ENCODE peak calls at places on chromosomes 7 and 10, in nine cellular contexts. Z, G, P, S, I, K, J, W and F are unnamed samples.

GRCh38 chr7:116709336-116709735 is 37.3 kb downstream of the MET start:
- DNase-seq in Z (no peak), G (no peak), P (no peak), S (no peak), I (no peak), K (no peak), J (no peak), W (no peak), F (peak; percentile 85)

GRCh38 chr10:114683162-114683561 is 25.1 kb upstream of the ABLIM1 start:
- DNase-seq in Z (no peak), G (no peak), P (no peak), S (peak; percentile 67), I (no peak), K (no peak), J (no peak), W (no peak), F (peak; percentile 87)

GRCh38 chr7:18408461-18408860 is 87.1 kb upstream of the HDAC9 start:
- DNase-seq in Z (no peak), G (no peak), P (no peak), S (peak; percentile 93), I (peak; percentile 62), K (peak; percentile 46), J (no peak), W (peak; percentile 96), F (peak; percentile 37)

GRCh38 chr10:137031-137430 is 1.8 kb downstream of the ZMYND11 start:
- DNase-seq in Z (no peak), G (no peak), P (peak; percentile 59), S (peak; percentile 18), I (no peak), K (no peak), J (no peak), W (peak; percentile 39), F (peak; percentile 30)

GRCh38 chr7:129150199-129150996 is 5.9 kb downstream of the TSPAN33 start:
- DNase-seq in Z (no peak), G (no peak), P (no peak), S (no peak), I (no peak), K (no peak), J (no peak), W (no peak), F (no peak)

GRCh38 chr10:104043854-104044253 is 41.8 kb downstream of the COL17A1 start:
- DNase-seq in Z (no peak), G (no peak), P (no peak), S (no peak), I (no peak), K (no peak), J (no peak), W (no peak), F (no peak)

GRCh38 chr10:48480397-48481374 is 124.2 kb downstream of the ARHGAP22 start:
- DNase-seq in Z (peak; percentile 67), G (no peak), P (no peak), S (no peak), I (no peak), K (no peak), J (peak; percentile 37), W (no peak), F (no peak)

GRCh38 chr7:89335490-89335889 is 540.0 kb upstream of the TEX47 start:
- DNase-seq in Z (no peak), G (no peak), P (no peak), S (no peak), I (no peak), K (no peak), J (no peak), W (no peak), F (no peak)

GRCh38 chr10:76916536-76916935 is 721.1 kb downstream of the KCNMA1 start:
- DNase-seq in Z (no peak), G (no peak), P (no peak), S (peak; percentile 29), I (no peak), K (no peak), J (no peak), W (peak; percentile 2), F (peak; percentile 14)

GRCh38 chr10:62637249-62638061 is 167.1 kb upstream of the ADO start:
- DNase-seq in Z (no peak), G (no peak), P (peak; percentile 67), S (peak; percentile 57), I (no peak), K (no peak), J (no peak), W (peak; percentile 67), F (peak; percentile 81)

GRCh38 chr7:96277921-96278320 is 44.0 kb downstream of the SLC25A13 start:
- DNase-seq in Z (no peak), G (no peak), P (no peak), S (no peak), I (no peak), K (no peak), J (no peak), W (no peak), F (no peak)

GRCh38 chr10:19652750-19653149 is 163.5 kb upstream of the PLXDC2 start:
- DNase-seq in Z (no peak), G (no peak), P (no peak), S (no peak), I (no peak), K (no peak), J (no peak), W (peak; percentile 16), F (no peak)

GRCh38 chr7:38321515-38321944 is 48.1 kb upstream of the TARP start:
- DNase-seq in Z (no peak), G (no peak), P (peak; percentile 68), S (peak; percentile 88), I (peak; percentile 88), K (no peak), J (no peak), W (peak; percentile 73), F (peak; percentile 44)

GRCh38 chr10:78755075-78755695 is 313.6 kb upstream of the ZMIZ1 start:
- DNase-seq in Z (no peak), G (no peak), P (no peak), S (no peak), I (no peak), K (no peak), J (no peak), W (no peak), F (no peak)

GRCh38 chr10:33126118-33126517 is 168.1 kb upstream of the ITGB1 start:
- DNase-seq in Z (no peak), G (no peak), P (no peak), S (peak; percentile 69), I (no peak), K (no peak), J (no peak), W (peak; percentile 67), F (peak; percentile 97)

GRCh38 chr10:43282881-43283280 is 16.0 kb upstream of the RASGEF1A start:
- DNase-seq in Z (peak; percentile 49), G (no peak), P (peak; percentile 18), S (no peak), I (no peak), K (no peak), J (no peak), W (peak; percentile 11), F (peak; percentile 17)

GRCh38 chr7:128931186-128931798 is 6.4 kb upstream of the IRF5 start:
- DNase-seq in Z (peak; percentile 67), G (no peak), P (no peak), S (no peak), I (no peak), K (no peak), J (no peak), W (no peak), F (no peak)

GRCh38 chr10:126595160-126595559 is 75.3 kb downstream of the C10orf90 start:
- DNase-seq in Z (no peak), G (no peak), P (no peak), S (no peak), I (no peak), K (no peak), J (no peak), W (no peak), F (no peak)

GRCh38 chr10:110568055-110568735 is 700 bp downstream of the SMC3 start:
- DNase-seq in Z (peak; percentile 81), G (peak; percentile 35), P (peak; percentile 82), S (peak; percentile 27), I (no peak), K (peak; percentile 30), J (no peak), W (peak; percentile 26), F (peak; percentile 4)

DNA sequence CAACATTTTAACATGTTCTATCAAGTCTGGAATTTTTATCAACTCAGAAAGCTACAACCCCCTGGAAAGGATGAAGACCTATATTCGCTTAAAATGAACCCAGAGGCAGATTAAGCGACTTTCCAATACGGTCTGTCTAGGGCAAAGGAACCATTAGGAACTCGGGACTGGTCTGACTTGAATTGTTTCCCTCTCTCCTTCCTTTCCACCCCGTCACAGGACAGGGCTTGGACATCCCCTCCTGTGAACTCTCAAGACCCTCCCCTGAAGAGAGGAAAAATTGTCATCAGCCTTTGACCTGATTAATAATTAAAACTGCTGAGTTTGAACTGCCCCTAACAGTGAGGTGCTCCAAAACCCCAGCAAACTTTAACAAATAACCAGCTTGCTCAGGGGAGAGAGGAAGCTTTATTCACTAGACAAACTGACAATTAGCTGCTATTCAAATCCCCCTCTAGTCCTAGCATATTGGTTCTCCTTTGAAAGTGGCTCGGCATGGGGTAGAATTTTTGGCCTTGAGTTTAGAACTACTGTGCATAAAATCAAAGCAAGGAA is 22.5 kb upstream of the SLF2 start:
- DNase-seq in Z (no peak), G (no peak), P (no peak), S (no peak), I (no peak), K (no peak), J (no peak), W (no peak), F (no peak)
- H3K4me3 ChIP-seq in Z (no peak overlapping the region), G (no peak overlapping the region), P (no peak overlapping the region), S (no peak overlapping the region), I (no peak overlapping the region), K (no peak overlapping the region), J (no peak overlapping the region), W (no peak overlapping the region), F (no peak overlapping the region)

GRCh38 chr10:95513008-95513589 is 48.1 kb downstream of the SORBS1 start:
- DNase-seq in Z (no peak), G (no peak), P (no peak), S (no peak), I (no peak), K (no peak), J (peak; percentile 85), W (no peak), F (no peak)
- H3K4me3 ChIP-seq in Z (no peak overlapping the region), G (no peak overlapping the region), P (no peak overlapping the region), S (no peak overlapping the region), I (no peak overlapping the region), K (no peak overlapping the region), J (no peak overlapping the region), W (no peak overlapping the region), F (no peak overlapping the region)

GRCh38 chr10:96272256-96272985 is 1.1 kb upstream of the BLNK start:
- DNase-seq in Z (no peak), G (no peak), P (no peak), S (no peak), I (no peak), K (no peak), J (no peak), W (no peak), F (no peak)
- H3K4me3 ChIP-seq in Z (no peak overlapping the region), G (no peak overlapping the region), P (no peak overlapping the region), S (no peak overlapping the region), I (no peak overlapping the region), K (no peak overlapping the region), J (no peak overlapping the region), W (no peak overlapping the region), F (no peak overlapping the region)

DNA sequence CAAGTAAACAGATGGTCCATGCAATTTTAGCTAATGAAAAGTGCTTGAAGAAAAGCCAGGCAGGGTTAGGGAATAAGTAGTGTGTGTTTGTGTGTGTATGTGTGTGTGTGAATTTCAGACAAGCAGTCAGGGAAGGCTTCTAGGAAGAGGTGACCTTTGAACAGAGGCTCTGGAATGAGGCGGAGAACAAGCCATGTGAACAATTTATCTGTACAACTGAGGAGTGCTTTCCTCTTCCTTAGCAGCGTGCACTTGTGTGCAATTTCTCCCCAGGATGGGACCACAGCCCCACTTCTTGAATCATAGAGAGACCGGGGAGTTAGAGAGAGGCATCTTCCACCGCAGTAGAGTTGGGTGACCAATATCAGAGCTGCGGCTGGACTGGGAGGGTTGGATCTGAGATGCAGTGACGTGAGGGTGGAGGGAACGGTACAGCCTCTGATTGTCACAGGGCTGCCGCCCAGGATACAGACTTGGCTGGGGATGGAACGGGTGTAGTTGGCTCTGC is 69.2 kb upstream of the FAM171A1 start:
- DNase-seq in Z (no peak), G (no peak), P (no peak), S (no peak), I (no peak), K (no peak), J (no peak), W (no peak), F (no peak)
- H3K4me3 ChIP-seq in Z (no peak overlapping the region), G (no peak overlapping the region), P (no peak overlapping the region), S (no peak overlapping the region), I (no peak overlapping the region), K (no peak overlapping the region), J (no peak overlapping the region), W (no peak overlapping the region), F (no peak overlapping the region)